ENCODE peak calls at places on chromosome 9, in seven cellular contexts. One of them, this sample, is unnamed.

GRCh38 chr9:123217148-123217585 is 51.2 kb downstream of the STRBP start:
- DNase-seq in MM.1S: no peak
- DNase-seq in heart right ventricle: no peak
- DNase-seq in type B pancreatic cell: no peak
- DNase-seq in CD8-positive, alpha-beta T cell: no peak
- DNase-seq in osteoblast: peak; percentile 50
- DNase-seq in A673: no peak
- DNase-seq in this sample: no peak

GRCh38 chr9:37621299-37621934 is 29.0 kb upstream of the TOMM5 start:
- DNase-seq in heart right ventricle: no peak
- DNase-seq in type B pancreatic cell: no peak
- DNase-seq in CD8-positive, alpha-beta T cell: no peak
- DNase-seq in osteoblast: no peak
- DNase-seq in A673: no peak
- DNase-seq in MM.1S: no peak
- DNase-seq in this sample: no peak

GRCh38 chr9:125538092-125538473 is 168.9 kb downstream of the MAPKAP1 start:
- DNase-seq in MM.1S: no peak
- DNase-seq in A673: no peak
- DNase-seq in CD8-positive, alpha-beta T cell: no peak
- DNase-seq in type B pancreatic cell: no peak
- DNase-seq in osteoblast: no peak
- DNase-seq in heart right ventricle: peak; percentile 30
- DNase-seq in this sample: no peak

GRCh38 chr9:127183814-127184582 is 61.6 kb upstream of the ANGPTL2 start:
- DNase-seq in heart right ventricle: peak; percentile 58
- DNase-seq in osteoblast: peak; percentile 73
- DNase-seq in A673: no peak
- DNase-seq in type B pancreatic cell: no peak
- DNase-seq in CD8-positive, alpha-beta T cell: no peak
- DNase-seq in MM.1S: no peak
- DNase-seq in this sample: peak; percentile 90

GRCh38 chr9:24841993-24842392 is 296.3 kb upstream of the IZUMO3 start:
- DNase-seq in CD8-positive, alpha-beta T cell: no peak
- DNase-seq in MM.1S: peak; percentile 74
- DNase-seq in type B pancreatic cell: no peak
- DNase-seq in A673: no peak
- DNase-seq in osteoblast: no peak
- DNase-seq in heart right ventricle: no peak
- DNase-seq in this sample: no peak

GRCh38 chr9:2116073-2116472 is 100.9 kb downstream of the SMARCA2 start:
- DNase-seq in MM.1S: no peak
- DNase-seq in heart right ventricle: no peak
- DNase-seq in osteoblast: peak; percentile 72
- DNase-seq in A673: peak; percentile 35
- DNase-seq in type B pancreatic cell: no peak
- DNase-seq in CD8-positive, alpha-beta T cell: no peak
- DNase-seq in this sample: peak; percentile 20

GRCh38 chr9:95939472-95939871 is 64.0 kb downstream of the ERCC6L2 start:
- DNase-seq in heart right ventricle: no peak
- DNase-seq in CD8-positive, alpha-beta T cell: no peak
- DNase-seq in MM.1S: no peak
- DNase-seq in A673: no peak
- DNase-seq in type B pancreatic cell: no peak
- DNase-seq in osteoblast: no peak
- DNase-seq in this sample: no peak

GRCh38 chr9:110115341-110115820 is 92.6 kb downstream of the C9orf152 start:
- DNase-seq in type B pancreatic cell: no peak
- DNase-seq in heart right ventricle: peak; percentile 52
- DNase-seq in A673: no peak
- DNase-seq in osteoblast: no peak
- DNase-seq in MM.1S: no peak
- DNase-seq in CD8-positive, alpha-beta T cell: no peak
- DNase-seq in this sample: no peak

GRCh38 chr9:89842267-89842768 is 237.5 kb downstream of the GADD45G start:
- DNase-seq in heart right ventricle: no peak
- DNase-seq in MM.1S: no peak
- DNase-seq in osteoblast: no peak
- DNase-seq in CD8-positive, alpha-beta T cell: no peak
- DNase-seq in A673: no peak
- DNase-seq in type B pancreatic cell: no peak
- DNase-seq in this sample: no peak

GRCh38 chr9:87557996-87558395 is 60.3 kb downstream of the DAPK1 start:
- DNase-seq in CD8-positive, alpha-beta T cell: no peak
- DNase-seq in osteoblast: peak; percentile 81
- DNase-seq in A673: no peak
- DNase-seq in MM.1S: peak; percentile 21
- DNase-seq in type B pancreatic cell: peak; percentile 18
- DNase-seq in heart right ventricle: peak; percentile 38
- DNase-seq in this sample: no peak

GRCh38 chr9:6640268-6641072 is 5.1 kb downstream of the GLDC start:
- DNase-seq in type B pancreatic cell: no peak
- DNase-seq in MM.1S: peak; percentile 42
- DNase-seq in heart right ventricle: no peak
- DNase-seq in CD8-positive, alpha-beta T cell: no peak
- DNase-seq in A673: no peak
- DNase-seq in osteoblast: no peak
- DNase-seq in this sample: no peak

GRCh38 chr9:69605406-69605805 is 66.8 kb downstream of the APBA1 start:
- DNase-seq in A673: no peak
- DNase-seq in type B pancreatic cell: no peak
- DNase-seq in osteoblast: no peak
- DNase-seq in heart right ventricle: no peak
- DNase-seq in MM.1S: peak; percentile 85
- DNase-seq in CD8-positive, alpha-beta T cell: no peak
- DNase-seq in this sample: no peak

GRCh38 chr9:127918201-127919107 is 1.6 kb upstream of the ST6GALNAC4 start:
- DNase-seq in heart right ventricle: no peak
- DNase-seq in osteoblast: peak; percentile 82
- DNase-seq in CD8-positive, alpha-beta T cell: no peak
- DNase-seq in MM.1S: no peak
- DNase-seq in type B pancreatic cell: no peak
- DNase-seq in A673: no peak
- DNase-seq in this sample: no peak

GRCh38 chr9:133762488-133763271 is 24.5 kb upstream of the SARDH start:
- DNase-seq in heart right ventricle: peak; percentile 3
- DNase-seq in osteoblast: peak; percentile 49
- DNase-seq in A673: no peak
- DNase-seq in CD8-positive, alpha-beta T cell: no peak
- DNase-seq in MM.1S: no peak
- DNase-seq in type B pancreatic cell: peak; percentile 50
- DNase-seq in this sample: no peak

GRCh38 chr9:19748278-19749126 is 40.3 kb downstream of the SLC24A2 start:
- DNase-seq in type B pancreatic cell: no peak
- DNase-seq in heart right ventricle: no peak
- DNase-seq in MM.1S: no peak
- DNase-seq in CD8-positive, alpha-beta T cell: no peak
- DNase-seq in osteoblast: no peak
- DNase-seq in A673: peak; percentile 9
- DNase-seq in this sample: no peak

GRCh38 chr9:129282308-129283211 is 104.5 kb upstream of the IER5L start:
- DNase-seq in heart right ventricle: no peak
- DNase-seq in CD8-positive, alpha-beta T cell: no peak
- DNase-seq in MM.1S: no peak
- DNase-seq in osteoblast: peak; percentile 60
- DNase-seq in type B pancreatic cell: peak; percentile 67
- DNase-seq in A673: no peak
- DNase-seq in this sample: no peak

GRCh38 chr9:4126996-4127395 is 172.9 kb downstream of the GLIS3 start:
- DNase-seq in A673: no peak
- DNase-seq in type B pancreatic cell: no peak
- DNase-seq in MM.1S: no peak
- DNase-seq in heart right ventricle: no peak
- DNase-seq in osteoblast: no peak
- DNase-seq in CD8-positive, alpha-beta T cell: no peak
- DNase-seq in this sample: no peak

GRCh38 chr9:1922026-1922425 is 93.1 kb upstream of the SMARCA2 start:
- DNase-seq in A673: no peak
- DNase-seq in osteoblast: no peak
- DNase-seq in type B pancreatic cell: no peak
- DNase-seq in CD8-positive, alpha-beta T cell: no peak
- DNase-seq in MM.1S: no peak
- DNase-seq in heart right ventricle: no peak
- DNase-seq in this sample: no peak

GRCh38 chr9:127132921-127133647 is 10.6 kb upstream of the ANGPTL2 start:
- DNase-seq in type B pancreatic cell: no peak
- DNase-seq in heart right ventricle: no peak
- DNase-seq in osteoblast: no peak
- DNase-seq in A673: no peak
- DNase-seq in CD8-positive, alpha-beta T cell: no peak
- DNase-seq in MM.1S: no peak
- DNase-seq in this sample: no peak

GRCh38 chr9:85212887-85213286 is 528.9 kb downstream of the AGTPBP1 start:
- DNase-seq in MM.1S: no peak
- DNase-seq in type B pancreatic cell: no peak
- DNase-seq in CD8-positive, alpha-beta T cell: no peak
- DNase-seq in A673: peak; percentile 33
- DNase-seq in osteoblast: peak; percentile 38
- DNase-seq in heart right ventricle: no peak
- DNase-seq in this sample: no peak

GRCh38 chr9:16543691-16544090 is 326.8 kb downstream of the BNC2 start:
- DNase-seq in osteoblast: no peak
- DNase-seq in type B pancreatic cell: no peak
- DNase-seq in MM.1S: no peak
- DNase-seq in CD8-positive, alpha-beta T cell: no peak
- DNase-seq in heart right ventricle: no peak
- DNase-seq in A673: no peak
- DNase-seq in this sample: no peak

GRCh38 chr9:20558609-20559016 is 63.7 kb downstream of the MLLT3 start:
- DNase-seq in CD8-positive, alpha-beta T cell: no peak
- DNase-seq in heart right ventricle: no peak
- DNase-seq in MM.1S: no peak
- DNase-seq in A673: peak; percentile 23
- DNase-seq in osteoblast: peak; percentile 18
- DNase-seq in type B pancreatic cell: no peak
- DNase-seq in this sample: no peak

GRCh38 chr9:99051851-99052250 is 53.1 kb upstream of the TGFBR1 start:
- DNase-seq in type B pancreatic cell: no peak
- DNase-seq in osteoblast: no peak
- DNase-seq in heart right ventricle: no peak
- DNase-seq in CD8-positive, alpha-beta T cell: no peak
- DNase-seq in A673: no peak
- DNase-seq in MM.1S: no peak
- DNase-seq in this sample: no peak

GRCh38 chr9:129624947-129625346 is 1.0 kb upstream of the NTMT1 start:
- DNase-seq in CD8-positive, alpha-beta T cell: no peak
- DNase-seq in MM.1S: no peak
- DNase-seq in heart right ventricle: no peak
- DNase-seq in type B pancreatic cell: no peak
- DNase-seq in osteoblast: no peak
- DNase-seq in A673: no peak
- DNase-seq in this sample: peak; percentile 59

GRCh38 chr9:103169798-103170197 is 174.7 kb downstream of the CYLC2 start:
- DNase-seq in MM.1S: no peak
- DNase-seq in A673: no peak
- DNase-seq in heart right ventricle: no peak
- DNase-seq in type B pancreatic cell: no peak
- DNase-seq in osteoblast: no peak
- DNase-seq in CD8-positive, alpha-beta T cell: no peak
- DNase-seq in this sample: no peak

GRCh38 chr9:131236761-131237160 is 39.5 kb downstream of the FAM78A start:
- DNase-seq in A673: no peak
- DNase-seq in CD8-positive, alpha-beta T cell: no peak
- DNase-seq in type B pancreatic cell: no peak
- DNase-seq in osteoblast: no peak
- DNase-seq in MM.1S: no peak
- DNase-seq in heart right ventricle: no peak
- DNase-seq in this sample: no peak

GRCh38 chr9:123507992-123508391 is 152.0 kb downstream of the CRB2 start:
- DNase-seq in MM.1S: no peak
- DNase-seq in CD8-positive, alpha-beta T cell: no peak
- DNase-seq in osteoblast: peak; percentile 34
- DNase-seq in A673: peak; percentile 18
- DNase-seq in heart right ventricle: no peak
- DNase-seq in type B pancreatic cell: no peak
- DNase-seq in this sample: no peak

GRCh38 chr9:133973791-133974630 is 18.1 kb downstream of the VAV2 start:
- DNase-seq in type B pancreatic cell: no peak
- DNase-seq in CD8-positive, alpha-beta T cell: no peak
- DNase-seq in heart right ventricle: no peak
- DNase-seq in osteoblast: peak; percentile 58
- DNase-seq in MM.1S: no peak
- DNase-seq in A673: no peak
- DNase-seq in this sample: no peak

GRCh38 chr9:115367780-115368179 is 249.8 kb upstream of the TNC start:
- DNase-seq in type B pancreatic cell: no peak
- DNase-seq in osteoblast: no peak
- DNase-seq in A673: no peak
- DNase-seq in MM.1S: no peak
- DNase-seq in heart right ventricle: no peak
- DNase-seq in CD8-positive, alpha-beta T cell: no peak
- DNase-seq in this sample: no peak

GRCh38 chr9:17824191-17824926 is 245.5 kb downstream of the SH3GL2 start:
- DNase-seq in MM.1S: peak; percentile 14
- DNase-seq in heart right ventricle: no peak
- DNase-seq in A673: no peak
- DNase-seq in CD8-positive, alpha-beta T cell: no peak
- DNase-seq in type B pancreatic cell: no peak
- DNase-seq in osteoblast: no peak
- DNase-seq in this sample: no peak
- TF ChIP-seq CTCF in MM.1S: peak; percentile 13
- TF ChIP-seq CTCF in heart right ventricle: no peak
- TF ChIP-seq CTCF in A673: no peak
- TF ChIP-seq CTCF in CD8-positive, alpha-beta T cell: no peak
- TF ChIP-seq CTCF in type B pancreatic cell: peak; percentile 16
- TF ChIP-seq CTCF in osteoblast: no peak
- TF ChIP-seq CTCF in this sample: no peak

DNA sequence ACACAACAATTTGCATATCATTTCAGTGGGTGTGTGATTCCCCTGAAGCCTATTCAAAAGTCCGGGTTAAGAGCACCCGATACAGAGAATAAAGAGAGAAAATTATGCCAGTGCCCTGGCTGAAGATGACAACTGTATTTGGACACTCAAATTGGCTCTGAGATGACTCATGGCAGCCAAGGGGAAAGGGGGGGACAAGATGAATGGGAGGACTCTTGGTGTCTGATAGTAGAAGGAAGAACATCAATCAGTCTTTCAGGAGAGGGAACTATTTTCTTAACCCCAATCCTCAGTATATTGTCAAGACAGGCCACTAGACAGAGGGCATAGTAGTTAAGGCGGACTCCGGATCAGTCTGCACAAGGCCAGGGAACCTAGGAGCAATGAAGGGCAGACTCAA is 6.1 kb downstream of the TMOD1 start:
- DNase-seq in CD8-positive, alpha-beta T cell: no peak
- DNase-seq in type B pancreatic cell: peak; percentile 1
- DNase-seq in A673: no peak
- DNase-seq in MM.1S: no peak
- DNase-seq in osteoblast: no peak
- DNase-seq in heart right ventricle: no peak
- DNase-seq in this sample: no peak
- TF ChIP-seq CTCF in CD8-positive, alpha-beta T cell: no peak
- TF ChIP-seq CTCF in type B pancreatic cell: no peak
- TF ChIP-seq CTCF in A673: no peak
- TF ChIP-seq CTCF in MM.1S: no peak
- TF ChIP-seq CTCF in osteoblast: no peak
- TF ChIP-seq CTCF in heart right ventricle: no peak
- TF ChIP-seq CTCF in this sample: no peak

GRCh38 chr9:121609845-121610637 is 41.4 kb upstream of the DAB2IP start:
- DNase-seq in osteoblast: no peak
- DNase-seq in type B pancreatic cell: no peak
- DNase-seq in MM.1S: no peak
- DNase-seq in heart right ventricle: peak; percentile 57
- DNase-seq in CD8-positive, alpha-beta T cell: no peak
- DNase-seq in A673: no peak
- DNase-seq in this sample: no peak
- TF ChIP-seq CTCF in osteoblast: no peak
- TF ChIP-seq CTCF in type B pancreatic cell: no peak
- TF ChIP-seq CTCF in MM.1S: no peak
- TF ChIP-seq CTCF in heart right ventricle: no peak
- TF ChIP-seq CTCF in CD8-positive, alpha-beta T cell: no peak
- TF ChIP-seq CTCF in A673: peak; percentile 13
- TF ChIP-seq CTCF in this sample: no peak

GRCh38 chr9:90851444-90851843 is 49.8 kb downstream of the SYK start:
- DNase-seq in heart right ventricle: no peak
- DNase-seq in osteoblast: peak; percentile 83
- DNase-seq in MM.1S: no peak
- DNase-seq in CD8-positive, alpha-beta T cell: no peak
- DNase-seq in type B pancreatic cell: no peak
- DNase-seq in A673: no peak
- DNase-seq in this sample: no peak
- TF ChIP-seq CTCF in heart right ventricle: no peak
- TF ChIP-seq CTCF in osteoblast: no peak
- TF ChIP-seq CTCF in MM.1S: no peak
- TF ChIP-seq CTCF in CD8-positive, alpha-beta T cell: no peak
- TF ChIP-seq CTCF in type B pancreatic cell: peak; percentile 52
- TF ChIP-seq CTCF in A673: no peak
- TF ChIP-seq CTCF in this sample: no peak